ENCODE peak calls at places on chromosomes 1 and 21, in five cellular contexts. W is right atrium auricular region, C is BJ, O is osteocyte, V is coronary artery. L is an unnamed sample.
A peak's percentile ranks its signal among the peaks of the same experiment; 100 is the strongest.

GRCh38 chr1:21154717-21155116 is 22.0 kb downstream of the EIF4G3 start:
- DNase-seq in W (no peak), C (no peak), O (no peak), V (no peak), L (no peak)

GRCh38 chr1:203274603-203275381 is 30.5 kb upstream of the BTG2 start:
- DNase-seq in W (peak; percentile 94), C (no peak), O (no peak), V (peak; percentile 92), L (no peak)

GRCh38 chr1:234987415-234988159 is 141.1 kb downstream of the TOMM20 start:
- DNase-seq in W (peak; percentile 95), C (peak; percentile 79), O (peak; percentile 91), V (peak; percentile 97), L (no peak)

GRCh38 chr1:24321712-24322635 is 2.8 kb downstream of the GRHL3 start:
- DNase-seq in W (no peak), C (peak; percentile 31), O (no peak), V (no peak), L (peak; percentile 63)

GRCh38 chr1:228176461-228177182 is 11.0 kb downstream of the IBA57 start:
- DNase-seq in W (no peak), C (no peak), O (no peak), V (no peak), L (no peak)

GRCh38 chr1:193019442-193020026 is 39.6 kb downstream of the UCHL5 start:
- DNase-seq in W (no peak), C (no peak), O (no peak), V (no peak), L (peak; percentile 31)

GRCh38 chr1:51607676-51608075 is 9.2 kb upstream of the OSBPL9 start:
- DNase-seq in W (no peak), C (no peak), O (peak; percentile 63), V (no peak), L (no peak)

GRCh38 chr1:169860187-169860586 is 33.5 kb downstream of the SCYL3 start:
- DNase-seq in W (no peak), C (no peak), O (no peak), V (no peak), L (no peak)

GRCh38 chr21:17270234-17270633 is 242.6 kb upstream of the CXADR start:
- DNase-seq in W (peak; percentile 72), C (peak; percentile 1), O (no peak), V (no peak), L (peak; percentile 15)

GRCh38 chr1:72442251-72442650 is 159.9 kb upstream of the NEGR1 start:
- DNase-seq in W (no peak), C (no peak), O (no peak), V (no peak), L (no peak)

GRCh38 chr1:98256700-98257099 is 335.9 kb upstream of the DPYD start:
- DNase-seq in W (no peak), C (no peak), O (no peak), V (no peak), L (no peak)

GRCh38 chr1:180261524-180262160 is 31.6 kb downstream of the LHX4 start:
- DNase-seq in W (no peak), C (no peak), O (no peak), V (no peak), L (no peak)

GRCh38 chr1:51168266-51168845 is 66.3 kb downstream of the C1orf185 start:
- DNase-seq in W (no peak), C (no peak), O (no peak), V (no peak), L (no peak)

GRCh38 chr1:153679337-153680119 is 1.0 kb downstream of the NPR1 start:
- DNase-seq in W (no peak), C (no peak), O (no peak), V (no peak), L (no peak)

GRCh38 chr1:221435510-221435909 is 306.4 kb downstream of the DUSP10 start:
- DNase-seq in W (no peak), C (no peak), O (no peak), V (no peak), L (no peak)

GRCh38 chr1:221429262-221429661 is 312.6 kb downstream of the DUSP10 start:
- DNase-seq in W (no peak), C (no peak), O (no peak), V (no peak), L (no peak)

GRCh38 chr1:221430133-221430960 is 311.5 kb downstream of the DUSP10 start:
- DNase-seq in W (no peak), C (no peak), O (no peak), V (no peak), L (no peak)

GRCh38 chr1:221431968-221432367 is 309.9 kb downstream of the DUSP10 start:
- DNase-seq in W (no peak), C (no peak), O (no peak), V (no peak), L (no peak)

DNA sequence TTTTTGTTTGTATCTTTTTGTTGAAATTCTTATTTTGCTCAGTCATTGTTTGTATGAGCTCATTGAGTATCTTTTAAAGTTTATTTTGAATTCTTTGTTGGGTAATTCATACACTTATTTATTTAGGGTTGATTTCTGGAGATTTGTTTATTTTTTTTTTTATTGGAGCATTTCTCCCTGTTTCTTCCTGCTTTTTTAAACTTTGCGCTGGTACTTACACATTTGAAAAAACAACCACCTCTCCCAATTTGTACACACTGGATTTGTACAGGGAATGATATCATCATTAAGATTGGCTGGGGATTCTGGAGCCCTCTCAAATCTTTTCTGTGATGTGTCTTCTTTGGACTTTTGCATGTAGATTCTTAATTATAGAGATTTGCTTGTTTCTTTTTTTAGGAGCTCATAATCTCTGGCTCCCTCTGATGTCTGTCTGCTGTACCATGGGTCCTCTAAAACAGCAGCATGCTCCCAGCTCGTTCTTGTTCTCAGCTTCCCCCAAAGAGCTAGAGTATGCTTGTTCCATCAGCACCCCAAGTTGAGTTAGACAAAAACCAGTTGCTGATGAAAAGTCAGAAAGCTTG is 310.7 kb downstream of the DUSP10 start:
- DNase-seq in W (no peak), C (no peak), O (no peak), V (no peak), L (no peak)
- TF ChIP-seq CTCF in W (no peak), C (peak; percentile 48), O (no peak), V (no peak), L (peak; percentile 20)

GRCh38 chr1:237932806-237933205 is 42.1 kb upstream of the ZP4 start:
- DNase-seq in W (no peak), C (no peak), O (no peak), V (no peak), L (no peak)

DNA sequence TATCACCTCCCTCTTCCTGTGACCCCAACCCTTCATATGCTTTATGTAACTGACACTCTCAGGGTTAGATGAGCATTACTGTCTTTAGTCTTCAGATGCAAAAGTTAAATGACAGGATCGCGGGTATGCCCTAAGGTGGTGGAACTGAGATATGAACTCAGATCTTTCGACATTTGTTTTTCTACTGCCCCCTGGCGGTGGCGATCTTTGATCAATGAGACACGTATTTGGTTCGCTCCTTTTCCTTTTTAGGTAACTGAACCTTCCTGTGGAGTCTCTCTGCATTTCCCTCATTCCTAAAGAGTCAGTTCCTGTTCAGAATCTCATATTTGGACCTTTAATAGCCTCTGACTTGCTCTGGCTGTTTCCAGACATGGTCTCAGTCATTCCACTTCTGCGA is 47.8 kb upstream of the ZP4 start:
- DNase-seq in W (no peak), C (no peak), O (no peak), V (no peak), L (no peak)
- TF ChIP-seq CTCF in W (no peak), C (no peak), O (no peak), V (no peak), L (no peak)

DNA sequence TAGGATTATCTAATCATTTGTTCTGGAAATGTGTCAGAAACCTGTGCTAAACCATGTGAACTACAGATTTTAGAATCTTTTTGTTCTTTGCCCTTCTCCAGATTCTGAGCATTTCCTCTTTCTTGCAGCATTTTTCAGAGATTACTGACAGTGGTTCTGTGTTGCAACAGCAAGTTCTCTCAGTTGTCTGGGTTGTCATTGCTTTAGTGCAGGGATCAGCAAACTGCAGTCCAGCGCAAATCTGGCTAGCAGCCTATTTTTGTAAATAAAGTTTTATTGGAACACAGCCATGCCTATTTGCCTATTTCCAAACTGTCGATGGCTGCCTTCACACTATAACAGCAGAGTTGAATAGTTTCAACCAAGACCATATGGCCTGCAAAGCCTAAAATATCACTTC is 66.3 kb upstream of the LRRC8D start:
- DNase-seq in W (no peak), C (no peak), O (no peak), V (no peak), L (no peak)
- TF ChIP-seq CTCF in W (no peak), C (no peak), O (no peak), V (no peak), L (no peak)

DNA sequence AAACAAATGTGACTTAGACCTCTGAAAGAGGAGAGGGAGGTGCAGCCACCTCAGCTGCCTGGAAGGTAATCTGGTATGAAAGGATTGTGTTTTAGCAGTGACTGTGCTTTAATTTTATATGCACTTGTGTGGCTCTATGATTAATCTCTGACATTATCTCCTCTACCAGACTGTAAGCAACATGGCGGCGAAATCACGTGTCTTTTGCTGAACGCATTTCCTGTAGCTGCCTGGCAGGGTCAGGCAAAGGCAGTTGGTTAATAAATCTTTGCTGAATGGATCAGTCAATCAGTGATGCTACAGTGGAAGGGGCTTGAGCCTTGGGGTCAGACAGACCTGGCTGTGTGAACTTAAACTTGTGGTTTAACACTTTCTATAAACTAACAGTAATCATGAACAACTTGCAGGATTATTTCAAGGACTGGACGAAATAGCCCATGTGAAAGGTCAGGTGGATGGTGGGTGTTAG is 96.9 kb downstream of the ADSS2 start:
- DNase-seq in W (no peak), C (no peak), O (no peak), V (no peak), L (no peak)
- TF ChIP-seq CTCF in W (no peak), C (no peak), O (no peak), V (no peak), L (no peak)

GRCh38 chr21:27761623-27762022 is 794.7 kb upstream of the ADAMTS5 start:
- DNase-seq in W (no peak), C (no peak), O (no peak), V (no peak), L (no peak)

GRCh38 chr21:27764056-27764455 is 797.2 kb upstream of the ADAMTS5 start:
- DNase-seq in W (no peak), C (no peak), O (no peak), V (no peak), L (no peak)

GRCh38 chr21:27756191-27756590 is 789.3 kb upstream of the ADAMTS5 start:
- DNase-seq in W (no peak), C (no peak), O (no peak), V (no peak), L (no peak)

GRCh38 chr21:27759820-27760219 is 792.9 kb upstream of the ADAMTS5 start:
- DNase-seq in W (no peak), C (no peak), O (no peak), V (no peak), L (no peak)

DNA sequence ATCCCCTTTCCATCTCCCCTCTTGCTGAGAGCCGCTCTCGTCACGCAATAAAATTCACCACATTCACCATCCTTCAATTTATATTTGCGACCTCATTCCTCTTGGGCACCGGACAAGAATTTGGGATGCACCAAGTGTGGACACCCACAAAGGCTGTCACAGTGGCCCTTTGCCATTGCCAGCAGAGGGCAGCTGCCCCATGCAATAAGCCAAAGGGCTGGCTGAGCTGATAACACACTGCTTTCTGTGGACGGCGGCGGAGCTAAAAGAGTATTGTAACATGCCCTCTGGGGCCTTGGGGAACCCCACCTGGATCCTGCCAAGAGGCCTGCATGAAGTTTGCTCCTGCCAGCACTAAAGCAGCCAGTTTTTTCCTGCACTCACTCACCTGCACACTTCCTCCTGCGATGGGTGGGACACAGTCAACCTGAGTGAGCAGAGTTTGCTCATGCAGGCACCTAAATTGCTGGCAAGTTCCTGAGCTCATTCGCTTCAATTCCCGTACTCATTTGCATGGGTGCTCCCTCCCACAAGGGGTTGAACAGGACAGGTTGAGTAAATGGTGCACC is 792.3 kb upstream of the ADAMTS5 start:
- DNase-seq in W (no peak), C (no peak), O (no peak), V (no peak), L (no peak)
- TF ChIP-seq CTCF in W (no peak), C (peak; percentile 54), O (peak; percentile 49), V (no peak), L (peak; percentile 62)

GRCh38 chr1:87335175-87335992 is 6.7 kb downstream of the LMO4 start:
- DNase-seq in W (peak; percentile 65), C (no peak), O (peak; percentile 85), V (peak; percentile 77), L (no peak)
- TF ChIP-seq CTCF in W (peak; percentile 21), C (no peak), O (peak; percentile 50), V (peak; percentile 27), L (no peak)

L was measured in HFF-Myc.